ENCODE peak calls at places on chromosomes 11 and 22, in seven cellular contexts. V is astrocyte of the cerebellum; C is heart left ventricle; P is endothelial cell of umbilical vein; T is HFF-Myc; N is left ventricle myocardium inferior; R is effector memory CD4-positive, alpha-beta T cell. O is an unnamed sample.

GRCh38 chr11:28743101-28743550 is 634.9 kb downstream of the METTL15 start:
- DNase-seq in V (no peak), C (no peak), P (peak), T (no peak), N (no peak), R (no peak), O (no peak)

GRCh38 chr11:105000797-105001196 is 22.2 kb downstream of the CASP5 start:
- DNase-seq in V (no peak), C (no peak), P (peak), T (no peak), N (no peak), R (peak), O (peak)

GRCh38 chr11:84564180-84564866 is 1062.8 kb downstream of the DLG2 start:
- DNase-seq in V (peak), C (no peak), P (peak), T (peak), N (no peak), R (no peak), O (peak)

GRCh38 chr22:35539910-35540599 is 576 bp upstream of the RASD2 start:
- DNase-seq in V (no peak), C (peak), P (no peak), T (no peak), N (peak), R (peak), O (peak)

GRCh38 chr11:47916361-47916841 is 64.0 kb upstream of the PTPRJ start:
- DNase-seq in V (no peak), C (peak), P (peak), T (no peak), N (peak), R (no peak), O (peak)

GRCh38 chr11:33895752-33896137 is 3.9 kb upstream of the LMO2 start:
- DNase-seq in V (no peak), C (no peak), P (no peak), T (no peak), N (no peak), R (no peak), O (no peak)

GRCh38 chr11:35723493-35724284 is 61.1 kb downstream of the TRIM44 start:
- DNase-seq in V (no peak), C (no peak), P (peak), T (no peak), N (no peak), R (no peak), O (no peak)

GRCh38 chr11:29251738-29252137 is 765.1 kb downstream of the KCNA4 start:
- DNase-seq in V (no peak), C (no peak), P (no peak), T (no peak), N (no peak), R (no peak), O (no peak)

GRCh38 chr11:124586247-124586860 is 16.6 kb downstream of the OR8A1 start:
- DNase-seq in V (peak), C (peak), P (peak), T (peak), N (peak), R (no peak), O (peak)

GRCh38 chr22:43878079-43878795 is 13.6 kb downstream of the PNPLA5 start:
- DNase-seq in V (no peak), C (no peak), P (no peak), T (no peak), N (no peak), R (no peak), O (peak)

GRCh38 chr11:92123540-92123939 is 101.1 kb upstream of the FAT3 start:
- DNase-seq in V (peak), C (no peak), P (peak), T (peak), N (no peak), R (no peak), O (no peak)

GRCh38 chr11:860238-861104 is 17.8 kb downstream of the TSPAN4 start:
- DNase-seq in V (no peak), C (no peak), P (no peak), T (no peak), N (no peak), R (no peak), O (no peak)

GRCh38 chr11:72627594-72628281 is 46.5 kb downstream of the PDE2A start:
- DNase-seq in V (no peak), C (peak), P (no peak), T (no peak), N (peak), R (no peak), O (no peak)

GRCh38 chr11:110184466-110184865 is 91.3 kb downstream of the ZC3H12C start:
- DNase-seq in V (no peak), C (no peak), P (no peak), T (no peak), N (no peak), R (no peak), O (no peak)

GRCh38 chr22:26573026-26573662 is 16.8 kb downstream of the TPST2 start:
- DNase-seq in V (no peak), C (peak), P (peak), T (no peak), N (peak), R (no peak), O (peak)

GRCh38 chr11:62664405-62665074 is 470 bp downstream of the C11orf98 start:
- DNase-seq in V (no peak), C (no peak), P (no peak), T (no peak), N (peak), R (peak), O (no peak)

GRCh38 chr11:75465701-75466531 is 32.9 kb upstream of the KLHL35 start:
- DNase-seq in V (peak), C (no peak), P (peak), T (no peak), N (no peak), R (no peak), O (peak)

GRCh38 chr11:128921790-128922189 is 20.9 kb downstream of the TP53AIP1 start:
- DNase-seq in V (no peak), C (no peak), P (no peak), T (no peak), N (peak), R (no peak), O (no peak)

GRCh38 chr22:37639070-37639760 is at the start of gene SH3BP1:
- DNase-seq in V (no peak), C (peak), P (no peak), T (no peak), N (peak), R (peak), O (no peak)

GRCh38 chr11:75911459-75911858 is 96.4 kb downstream of the UVRAG start:
- DNase-seq in V (no peak), C (no peak), P (no peak), T (no peak), N (no peak), R (no peak), O (no peak)

GRCh38 chr11:110982214-110982613 is 263.3 kb upstream of the POU2AF2 start:
- DNase-seq in V (no peak), C (no peak), P (no peak), T (no peak), N (no peak), R (no peak), O (no peak)

GRCh38 chr11:83115551-83115950 is 41.4 kb upstream of the PCF11 start:
- DNase-seq in V (no peak), C (peak), P (no peak), T (no peak), N (no peak), R (no peak), O (no peak)

GRCh38 chr11:42138454-42138853 is 679.0 kb upstream of the LRRC4C start:
- DNase-seq in V (no peak), C (no peak), P (no peak), T (no peak), N (no peak), R (no peak), O (no peak)

GRCh38 chr11:102850973-102851745 is 7.8 kb upstream of the MMP3 start:
- DNase-seq in V (peak), C (no peak), P (no peak), T (peak), N (no peak), R (no peak), O (no peak)

GRCh38 chr11:34074391-34074790 is 22.9 kb downstream of the CAPRIN1 start:
- DNase-seq in V (no peak), C (no peak), P (no peak), T (no peak), N (no peak), R (no peak), O (no peak)

GRCh38 chr11:60165538-60165937 is 17.3 kb downstream of the MS4A6A start:
- DNase-seq in V (no peak), C (no peak), P (peak), T (no peak), N (no peak), R (no peak), O (no peak)

DNA sequence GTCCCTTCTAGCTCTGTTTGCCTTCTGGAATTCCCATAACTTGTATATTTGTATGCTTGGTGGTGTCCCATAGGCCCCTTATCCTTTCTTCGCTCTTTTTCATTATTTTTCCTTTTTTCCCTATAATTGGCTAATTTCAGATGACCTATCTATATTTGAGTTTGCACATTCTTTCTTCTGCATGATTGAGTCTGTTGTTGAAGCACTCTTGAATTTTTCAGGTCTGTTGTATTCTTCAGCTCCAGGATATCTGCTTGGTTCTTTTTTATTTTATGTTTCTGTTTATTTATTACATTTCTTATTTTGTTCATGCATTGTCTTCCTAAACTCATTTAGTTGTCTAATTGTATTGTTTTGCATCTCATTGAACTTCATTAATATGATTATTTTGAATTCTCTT is 28.0 kb downstream of the NCAM1 start:
- DNase-seq in V (no peak), C (no peak), P (no peak), T (no peak), N (no peak), R (no peak), O (no peak)
- H3K4me3 ChIP-seq in V (no peak), C (no peak), P (no peak), T (no peak), N (no peak), R (no peak), O (no peak)

DNA sequence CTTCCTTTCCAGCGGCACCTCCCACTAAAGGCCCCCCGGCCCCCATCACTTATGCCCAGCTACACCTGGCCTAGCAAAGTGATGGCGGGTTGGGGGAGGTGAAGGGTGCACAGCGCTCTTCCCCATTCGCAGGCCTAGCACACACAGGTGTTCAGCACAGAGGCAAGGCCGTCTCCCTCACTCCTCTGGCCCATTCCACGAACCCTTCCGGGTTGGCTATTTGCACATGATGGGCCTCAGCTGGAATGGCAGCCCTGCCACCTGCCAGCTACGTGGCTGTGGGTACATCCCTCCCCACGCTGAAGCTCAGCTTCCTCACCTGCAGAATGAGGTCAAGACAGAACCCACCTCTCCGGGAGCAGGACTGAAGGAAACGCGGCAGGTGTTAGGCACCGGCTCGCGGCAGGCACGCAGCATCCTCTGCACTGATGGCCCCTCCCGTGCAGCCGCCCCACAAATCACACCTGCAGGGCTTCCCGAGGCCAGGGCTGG is 4.8 kb downstream of the KIAA0930 start:
- DNase-seq in V (no peak), C (no peak), P (no peak), T (no peak), N (no peak), R (no peak), O (peak)
- H3K4me3 ChIP-seq in V (no peak), C (no peak), P (no peak), T (no peak), N (no peak), R (no peak), O (no peak)

GRCh38 chr11:93480756-93481155 is 62.4 kb downstream of the SMCO4 start:
- DNase-seq in V (no peak), C (no peak), P (no peak), T (no peak), N (no peak), R (no peak), O (no peak)

GRCh38 chr11:93476796-93477195 is 66.4 kb downstream of the SMCO4 start:
- DNase-seq in V (peak), C (no peak), P (no peak), T (no peak), N (no peak), R (no peak), O (no peak)

GRCh38 chr11:93481279-93481678 is 61.9 kb downstream of the SMCO4 start:
- DNase-seq in V (no peak), C (no peak), P (no peak), T (no peak), N (no peak), R (no peak), O (no peak)

GRCh38 chr11:93478841-93479240 is 64.3 kb downstream of the SMCO4 start:
- DNase-seq in V (no peak), C (no peak), P (no peak), T (no peak), N (no peak), R (no peak), O (no peak)

DNA sequence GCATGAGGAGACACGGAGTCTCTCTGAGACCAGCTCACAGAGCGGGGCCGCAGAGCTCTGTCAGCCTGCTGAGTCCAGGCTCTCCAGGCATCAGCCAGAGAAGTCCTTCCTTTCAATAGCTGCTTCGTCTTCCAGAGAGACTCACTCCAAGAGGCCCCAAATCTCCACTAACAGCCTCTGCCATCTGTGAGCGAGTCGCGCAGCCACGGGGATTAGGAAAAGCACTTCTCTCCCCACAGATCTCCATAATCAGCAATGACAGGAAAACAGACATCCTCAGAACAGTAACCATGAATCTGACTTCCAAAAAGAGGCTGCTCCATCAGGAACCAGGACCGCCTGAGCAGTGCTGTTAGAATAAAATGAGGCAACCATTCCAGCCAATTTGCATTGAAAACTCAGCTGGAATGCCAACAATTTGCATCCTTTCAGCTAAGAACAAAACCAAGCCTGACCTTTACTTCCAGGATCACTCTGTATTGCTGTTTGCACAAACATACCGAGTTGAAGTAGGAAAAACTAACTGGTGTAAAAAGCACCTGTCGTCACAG is 65.4 kb downstream of the SMCO4 start:
- DNase-seq in V (peak), C (no peak), P (peak), T (no peak), N (no peak), R (no peak), O (no peak)
- H3K4me3 ChIP-seq in V (no peak), C (no peak), P (no peak), T (no peak), N (no peak), R (no peak), O (no peak)

DNA sequence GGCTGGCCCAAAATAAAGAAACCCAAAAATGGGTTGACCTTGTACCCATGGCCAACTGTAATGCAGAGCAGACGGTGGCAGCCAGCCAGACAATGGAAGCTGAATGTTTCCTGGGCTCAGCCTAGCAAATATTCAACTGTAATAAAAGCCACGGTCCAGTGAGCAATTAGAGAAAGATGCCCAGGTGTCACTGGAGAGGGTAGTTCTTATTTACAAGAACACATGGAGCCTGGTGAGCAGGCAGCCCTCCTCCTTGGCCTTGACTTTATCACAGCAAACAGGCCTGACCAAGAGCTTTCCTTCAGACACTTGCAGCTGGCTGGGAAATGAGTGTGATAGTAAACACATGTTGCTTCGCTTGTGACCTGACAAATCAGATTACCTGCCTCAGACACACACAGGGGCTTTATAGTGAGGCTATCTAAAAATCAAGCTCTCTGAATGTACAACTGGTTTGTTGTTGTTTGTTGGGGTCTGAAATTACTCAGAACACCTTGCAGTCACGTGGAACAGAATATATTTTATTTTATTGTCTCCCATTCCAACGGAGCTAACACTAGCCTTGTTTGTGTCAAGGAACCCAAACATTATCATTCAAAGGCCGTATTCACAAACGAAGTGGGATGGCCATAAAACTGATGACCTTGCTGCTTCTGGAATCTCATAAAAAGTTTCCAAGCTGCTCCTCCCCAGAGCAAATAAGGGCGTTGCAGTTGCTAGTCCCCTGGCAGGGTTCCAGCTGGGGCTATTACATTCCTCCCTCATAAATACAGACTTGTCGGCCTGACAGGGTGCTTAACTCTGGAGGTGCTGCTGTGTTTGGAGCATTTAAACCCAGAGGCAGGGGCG is 161.1 kb downstream of the BBOX1 start:
- DNase-seq in V (no peak), C (peak), P (no peak), T (peak), N (peak), R (no peak), O (peak)
- H3K4me3 ChIP-seq in V (no peak), C (no peak), P (no peak), T (no peak), N (no peak), R (no peak), O (no peak)

DNA sequence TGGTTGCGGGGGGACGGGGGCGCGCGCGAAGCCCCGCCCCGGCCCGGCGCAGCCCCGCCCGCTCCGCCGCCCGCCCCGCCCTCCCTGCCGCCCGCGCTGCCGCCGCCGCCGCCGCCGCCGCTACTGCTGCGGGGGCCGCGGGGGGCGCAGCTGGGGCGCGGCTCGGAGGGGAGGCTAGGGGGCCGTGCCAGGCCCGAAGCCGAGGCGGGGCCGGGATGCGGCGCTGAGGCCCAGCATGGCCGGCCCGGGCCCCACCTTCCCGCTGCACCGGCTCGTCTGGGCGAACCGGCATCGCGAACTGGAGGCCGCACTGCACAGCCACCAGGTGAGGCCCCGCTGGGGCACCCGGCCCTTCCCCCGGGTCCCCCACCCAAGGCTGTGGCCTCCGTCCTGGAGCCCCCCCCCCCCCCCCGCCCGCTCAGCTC is at the start of gene ANKRD13D:
- DNase-seq in V (no peak), C (no peak), P (no peak), T (no peak), N (no peak), R (no peak), O (no peak)
- H3K4me3 ChIP-seq in V (peak), C (peak), P (peak), T (peak), N (peak), R (peak), O (peak)

O was measured in aorta.